ENCODE peak calls at places on chromosome 21, in nine cellular contexts. One of them, this sample, is unnamed.

GRCh38 chr21:46551636-46552241 is 53.1 kb downstream of the S100B start:
- DNase-seq in activated T-helper 1 cell treated with anti-CD3 and anti-CD28 coated beads, Interleukin-2, amount 50 U/mL, for 16 hours: no peak
- DNase-seq in left ventricle myocardium inferior: no peak
- DNase-seq in naive thymus-derived CD4-positive, alpha-beta T cell: peak; percentile 40
- DNase-seq in MCF 10A: no peak
- DNase-seq in colonic mucosa: no peak
- DNase-seq in CD4-positive, CD25-positive, alpha-beta regulatory T cell: peak; percentile 49
- DNase-seq in RPMI8226: no peak
- DNase-seq in mesothelial cell of epicardium: no peak
- DNase-seq in this sample: no peak

GRCh38 chr21:34968414-34969333 is 80.4 kb downstream of the RUNX1 start:
- DNase-seq in activated T-helper 1 cell treated with anti-CD3 and anti-CD28 coated beads, Interleukin-2, amount 50 U/mL, for 16 hours: no peak
- DNase-seq in left ventricle myocardium inferior: no peak
- DNase-seq in naive thymus-derived CD4-positive, alpha-beta T cell: no peak
- DNase-seq in MCF 10A: no peak
- DNase-seq in colonic mucosa: no peak
- DNase-seq in CD4-positive, CD25-positive, alpha-beta regulatory T cell: no peak
- DNase-seq in RPMI8226: no peak
- DNase-seq in mesothelial cell of epicardium: no peak
- DNase-seq in this sample: no peak

GRCh38 chr21:37829447-37829846 is 86.8 kb downstream of the KCNJ6 start:
- DNase-seq in activated T-helper 1 cell treated with anti-CD3 and anti-CD28 coated beads, Interleukin-2, amount 50 U/mL, for 16 hours: no peak
- DNase-seq in left ventricle myocardium inferior: no peak
- DNase-seq in naive thymus-derived CD4-positive, alpha-beta T cell: no peak
- DNase-seq in MCF 10A: peak; percentile 66
- DNase-seq in colonic mucosa: peak; percentile 76
- DNase-seq in CD4-positive, CD25-positive, alpha-beta regulatory T cell: no peak
- DNase-seq in RPMI8226: no peak
- DNase-seq in mesothelial cell of epicardium: no peak
- DNase-seq in this sample: no peak

GRCh38 chr21:21101911-21102310 is 103.7 kb downstream of the NCAM2 start:
- DNase-seq in activated T-helper 1 cell treated with anti-CD3 and anti-CD28 coated beads, Interleukin-2, amount 50 U/mL, for 16 hours: no peak
- DNase-seq in left ventricle myocardium inferior: no peak
- DNase-seq in naive thymus-derived CD4-positive, alpha-beta T cell: no peak
- DNase-seq in MCF 10A: peak; percentile 68
- DNase-seq in colonic mucosa: no peak
- DNase-seq in CD4-positive, CD25-positive, alpha-beta regulatory T cell: no peak
- DNase-seq in RPMI8226: peak; percentile 28
- DNase-seq in mesothelial cell of epicardium: no peak
- DNase-seq in this sample: no peak

GRCh38 chr21:15496896-15497295 is 232.9 kb upstream of the USP25 start:
- DNase-seq in activated T-helper 1 cell treated with anti-CD3 and anti-CD28 coated beads, Interleukin-2, amount 50 U/mL, for 16 hours: no peak
- DNase-seq in left ventricle myocardium inferior: no peak
- DNase-seq in naive thymus-derived CD4-positive, alpha-beta T cell: no peak
- DNase-seq in MCF 10A: no peak
- DNase-seq in colonic mucosa: no peak
- DNase-seq in CD4-positive, CD25-positive, alpha-beta regulatory T cell: no peak
- DNase-seq in RPMI8226: no peak
- DNase-seq in mesothelial cell of epicardium: no peak
- DNase-seq in this sample: no peak

GRCh38 chr21:16330340-16331319 is 600.8 kb downstream of the USP25 start:
- DNase-seq in activated T-helper 1 cell treated with anti-CD3 and anti-CD28 coated beads, Interleukin-2, amount 50 U/mL, for 16 hours: no peak
- DNase-seq in left ventricle myocardium inferior: no peak
- DNase-seq in naive thymus-derived CD4-positive, alpha-beta T cell: no peak
- DNase-seq in MCF 10A: peak; percentile 77
- DNase-seq in colonic mucosa: peak; percentile 21
- DNase-seq in CD4-positive, CD25-positive, alpha-beta regulatory T cell: peak; percentile 9
- DNase-seq in RPMI8226: peak; percentile 78
- DNase-seq in mesothelial cell of epicardium: no peak
- DNase-seq in this sample: no peak

GRCh38 chr21:41687633-41688032 is 79.2 kb downstream of the RIPK4 start:
- DNase-seq in activated T-helper 1 cell treated with anti-CD3 and anti-CD28 coated beads, Interleukin-2, amount 50 U/mL, for 16 hours: no peak
- DNase-seq in left ventricle myocardium inferior: no peak
- DNase-seq in naive thymus-derived CD4-positive, alpha-beta T cell: no peak
- DNase-seq in MCF 10A: no peak
- DNase-seq in colonic mucosa: no peak
- DNase-seq in CD4-positive, CD25-positive, alpha-beta regulatory T cell: no peak
- DNase-seq in RPMI8226: no peak
- DNase-seq in mesothelial cell of epicardium: no peak
- DNase-seq in this sample: no peak

GRCh38 chr21:39001341-39001740 is 181.9 kb downstream of the PSMG1 start:
- DNase-seq in activated T-helper 1 cell treated with anti-CD3 and anti-CD28 coated beads, Interleukin-2, amount 50 U/mL, for 16 hours: no peak
- DNase-seq in left ventricle myocardium inferior: no peak
- DNase-seq in naive thymus-derived CD4-positive, alpha-beta T cell: no peak
- DNase-seq in MCF 10A: no peak
- DNase-seq in colonic mucosa: no peak
- DNase-seq in CD4-positive, CD25-positive, alpha-beta regulatory T cell: no peak
- DNase-seq in RPMI8226: no peak
- DNase-seq in mesothelial cell of epicardium: no peak
- DNase-seq in this sample: no peak

GRCh38 chr21:19048088-19048672 is 644.6 kb upstream of the TMPRSS15 start:
- DNase-seq in activated T-helper 1 cell treated with anti-CD3 and anti-CD28 coated beads, Interleukin-2, amount 50 U/mL, for 16 hours: no peak
- DNase-seq in left ventricle myocardium inferior: no peak
- DNase-seq in naive thymus-derived CD4-positive, alpha-beta T cell: no peak
- DNase-seq in MCF 10A: no peak
- DNase-seq in colonic mucosa: peak; percentile 49
- DNase-seq in CD4-positive, CD25-positive, alpha-beta regulatory T cell: no peak
- DNase-seq in RPMI8226: no peak
- DNase-seq in mesothelial cell of epicardium: no peak
- DNase-seq in this sample: no peak

GRCh38 chr21:15848632-15849031 is 118.8 kb downstream of the USP25 start:
- DNase-seq in activated T-helper 1 cell treated with anti-CD3 and anti-CD28 coated beads, Interleukin-2, amount 50 U/mL, for 16 hours: no peak
- DNase-seq in left ventricle myocardium inferior: no peak
- DNase-seq in naive thymus-derived CD4-positive, alpha-beta T cell: no peak
- DNase-seq in MCF 10A: peak; percentile 79
- DNase-seq in colonic mucosa: no peak
- DNase-seq in CD4-positive, CD25-positive, alpha-beta regulatory T cell: no peak
- DNase-seq in RPMI8226: no peak
- DNase-seq in mesothelial cell of epicardium: no peak
- DNase-seq in this sample: no peak

GRCh38 chr21:42569732-42570301 is 56.2 kb downstream of the SLC37A1 start:
- DNase-seq in activated T-helper 1 cell treated with anti-CD3 and anti-CD28 coated beads, Interleukin-2, amount 50 U/mL, for 16 hours: no peak
- DNase-seq in left ventricle myocardium inferior: no peak
- DNase-seq in naive thymus-derived CD4-positive, alpha-beta T cell: no peak
- DNase-seq in MCF 10A: no peak
- DNase-seq in colonic mucosa: no peak
- DNase-seq in CD4-positive, CD25-positive, alpha-beta regulatory T cell: no peak
- DNase-seq in RPMI8226: no peak
- DNase-seq in mesothelial cell of epicardium: no peak
- DNase-seq in this sample: no peak

GRCh38 chr21:24825348-24825747 is 781.9 kb downstream of the MRPL39 start:
- DNase-seq in activated T-helper 1 cell treated with anti-CD3 and anti-CD28 coated beads, Interleukin-2, amount 50 U/mL, for 16 hours: no peak
- DNase-seq in left ventricle myocardium inferior: no peak
- DNase-seq in naive thymus-derived CD4-positive, alpha-beta T cell: no peak
- DNase-seq in MCF 10A: no peak
- DNase-seq in colonic mucosa: no peak
- DNase-seq in CD4-positive, CD25-positive, alpha-beta regulatory T cell: no peak
- DNase-seq in RPMI8226: no peak
- DNase-seq in mesothelial cell of epicardium: no peak
- DNase-seq in this sample: no peak

GRCh38 chr21:41783476-41784150 is 16.8 kb upstream of the RIPK4 start:
- DNase-seq in activated T-helper 1 cell treated with anti-CD3 and anti-CD28 coated beads, Interleukin-2, amount 50 U/mL, for 16 hours: no peak
- DNase-seq in left ventricle myocardium inferior: no peak
- DNase-seq in naive thymus-derived CD4-positive, alpha-beta T cell: no peak
- DNase-seq in MCF 10A: peak; percentile 93
- DNase-seq in colonic mucosa: peak; percentile 88
- DNase-seq in CD4-positive, CD25-positive, alpha-beta regulatory T cell: no peak
- DNase-seq in RPMI8226: peak; percentile 97
- DNase-seq in mesothelial cell of epicardium: no peak
- DNase-seq in this sample: no peak

GRCh38 chr21:43866233-43866632 is 1.2 kb downstream of the AGPAT3 start:
- DNase-seq in activated T-helper 1 cell treated with anti-CD3 and anti-CD28 coated beads, Interleukin-2, amount 50 U/mL, for 16 hours: no peak
- DNase-seq in left ventricle myocardium inferior: peak; percentile 65
- DNase-seq in naive thymus-derived CD4-positive, alpha-beta T cell: no peak
- DNase-seq in MCF 10A: peak; percentile 50
- DNase-seq in colonic mucosa: peak; percentile 64
- DNase-seq in CD4-positive, CD25-positive, alpha-beta regulatory T cell: peak; percentile 41
- DNase-seq in RPMI8226: peak; percentile 66
- DNase-seq in mesothelial cell of epicardium: no peak
- DNase-seq in this sample: peak; percentile 18

GRCh38 chr21:32099812-32100416 is 178.9 kb downstream of the MIS18A start:
- DNase-seq in activated T-helper 1 cell treated with anti-CD3 and anti-CD28 coated beads, Interleukin-2, amount 50 U/mL, for 16 hours: no peak
- DNase-seq in left ventricle myocardium inferior: no peak
- DNase-seq in naive thymus-derived CD4-positive, alpha-beta T cell: no peak
- DNase-seq in MCF 10A: peak; percentile 6
- DNase-seq in colonic mucosa: no peak
- DNase-seq in CD4-positive, CD25-positive, alpha-beta regulatory T cell: no peak
- DNase-seq in RPMI8226: no peak
- DNase-seq in mesothelial cell of epicardium: no peak
- DNase-seq in this sample: no peak

GRCh38 chr21:20971296-20971921 is 26.8 kb upstream of the NCAM2 start:
- DNase-seq in activated T-helper 1 cell treated with anti-CD3 and anti-CD28 coated beads, Interleukin-2, amount 50 U/mL, for 16 hours: no peak
- DNase-seq in left ventricle myocardium inferior: peak; percentile 33
- DNase-seq in naive thymus-derived CD4-positive, alpha-beta T cell: no peak
- DNase-seq in MCF 10A: peak; percentile 71
- DNase-seq in colonic mucosa: peak; percentile 23
- DNase-seq in CD4-positive, CD25-positive, alpha-beta regulatory T cell: no peak
- DNase-seq in RPMI8226: peak; percentile 47
- DNase-seq in mesothelial cell of epicardium: peak; percentile 50
- DNase-seq in this sample: no peak

GRCh38 chr21:41737656-41738324 is 29.1 kb downstream of the RIPK4 start:
- DNase-seq in activated T-helper 1 cell treated with anti-CD3 and anti-CD28 coated beads, Interleukin-2, amount 50 U/mL, for 16 hours: no peak
- DNase-seq in left ventricle myocardium inferior: no peak
- DNase-seq in naive thymus-derived CD4-positive, alpha-beta T cell: no peak
- DNase-seq in MCF 10A: no peak
- DNase-seq in colonic mucosa: no peak
- DNase-seq in CD4-positive, CD25-positive, alpha-beta regulatory T cell: no peak
- DNase-seq in RPMI8226: no peak
- DNase-seq in mesothelial cell of epicardium: no peak
- DNase-seq in this sample: no peak

GRCh38 chr21:14403681-14404318 is 20.9 kb upstream of the HSPA13 start:
- DNase-seq in activated T-helper 1 cell treated with anti-CD3 and anti-CD28 coated beads, Interleukin-2, amount 50 U/mL, for 16 hours: no peak
- DNase-seq in left ventricle myocardium inferior: no peak
- DNase-seq in naive thymus-derived CD4-positive, alpha-beta T cell: no peak
- DNase-seq in MCF 10A: peak; percentile 47
- DNase-seq in colonic mucosa: no peak
- DNase-seq in CD4-positive, CD25-positive, alpha-beta regulatory T cell: peak; percentile 35
- DNase-seq in RPMI8226: peak; percentile 46
- DNase-seq in mesothelial cell of epicardium: no peak
- DNase-seq in this sample: no peak

GRCh38 chr21:46210378-46211136 is 18.0 kb downstream of the LSS start:
- DNase-seq in activated T-helper 1 cell treated with anti-CD3 and anti-CD28 coated beads, Interleukin-2, amount 50 U/mL, for 16 hours: no peak
- DNase-seq in left ventricle myocardium inferior: no peak
- DNase-seq in naive thymus-derived CD4-positive, alpha-beta T cell: no peak
- DNase-seq in MCF 10A: no peak
- DNase-seq in colonic mucosa: no peak
- DNase-seq in CD4-positive, CD25-positive, alpha-beta regulatory T cell: no peak
- DNase-seq in RPMI8226: no peak
- DNase-seq in mesothelial cell of epicardium: no peak
- DNase-seq in this sample: peak; percentile 66

GRCh38 chr21:42621828-42622199 is 31.6 kb upstream of the PDE9A start:
- DNase-seq in activated T-helper 1 cell treated with anti-CD3 and anti-CD28 coated beads, Interleukin-2, amount 50 U/mL, for 16 hours: no peak
- DNase-seq in left ventricle myocardium inferior: no peak
- DNase-seq in naive thymus-derived CD4-positive, alpha-beta T cell: no peak
- DNase-seq in MCF 10A: no peak
- DNase-seq in colonic mucosa: no peak
- DNase-seq in CD4-positive, CD25-positive, alpha-beta regulatory T cell: no peak
- DNase-seq in RPMI8226: no peak
- DNase-seq in mesothelial cell of epicardium: no peak
- DNase-seq in this sample: no peak

GRCh38 chr21:45592208-45592619 is 50.0 kb upstream of the SLC19A1 start:
- DNase-seq in activated T-helper 1 cell treated with anti-CD3 and anti-CD28 coated beads, Interleukin-2, amount 50 U/mL, for 16 hours: no peak
- DNase-seq in left ventricle myocardium inferior: no peak
- DNase-seq in naive thymus-derived CD4-positive, alpha-beta T cell: peak; percentile 74
- DNase-seq in MCF 10A: no peak
- DNase-seq in colonic mucosa: no peak
- DNase-seq in CD4-positive, CD25-positive, alpha-beta regulatory T cell: peak; percentile 86
- DNase-seq in RPMI8226: peak; percentile 85
- DNase-seq in mesothelial cell of epicardium: no peak
- DNase-seq in this sample: no peak

GRCh38 chr21:42670058-42670830 is 16.8 kb downstream of the PDE9A start:
- DNase-seq in activated T-helper 1 cell treated with anti-CD3 and anti-CD28 coated beads, Interleukin-2, amount 50 U/mL, for 16 hours: no peak
- DNase-seq in left ventricle myocardium inferior: no peak
- DNase-seq in naive thymus-derived CD4-positive, alpha-beta T cell: no peak
- DNase-seq in MCF 10A: no peak
- DNase-seq in colonic mucosa: no peak
- DNase-seq in CD4-positive, CD25-positive, alpha-beta regulatory T cell: no peak
- DNase-seq in RPMI8226: no peak
- DNase-seq in mesothelial cell of epicardium: no peak
- DNase-seq in this sample: no peak

GRCh38 chr21:28393279-28393678 is 599.4 kb downstream of the LTN1 start:
- DNase-seq in activated T-helper 1 cell treated with anti-CD3 and anti-CD28 coated beads, Interleukin-2, amount 50 U/mL, for 16 hours: no peak
- DNase-seq in left ventricle myocardium inferior: no peak
- DNase-seq in naive thymus-derived CD4-positive, alpha-beta T cell: no peak
- DNase-seq in MCF 10A: peak; percentile 92
- DNase-seq in colonic mucosa: peak; percentile 71
- DNase-seq in CD4-positive, CD25-positive, alpha-beta regulatory T cell: no peak
- DNase-seq in RPMI8226: peak; percentile 84
- DNase-seq in mesothelial cell of epicardium: peak; percentile 61
- DNase-seq in this sample: no peak

GRCh38 chr21:45086342-45086958 is 12.1 kb downstream of the ADARB1 start:
- DNase-seq in activated T-helper 1 cell treated with anti-CD3 and anti-CD28 coated beads, Interleukin-2, amount 50 U/mL, for 16 hours: no peak
- DNase-seq in left ventricle myocardium inferior: no peak
- DNase-seq in naive thymus-derived CD4-positive, alpha-beta T cell: no peak
- DNase-seq in MCF 10A: no peak
- DNase-seq in colonic mucosa: no peak
- DNase-seq in CD4-positive, CD25-positive, alpha-beta regulatory T cell: no peak
- DNase-seq in RPMI8226: no peak
- DNase-seq in mesothelial cell of epicardium: no peak
- DNase-seq in this sample: no peak

GRCh38 chr21:38843379-38843778 is 37.6 kb downstream of the ETS2 start:
- DNase-seq in activated T-helper 1 cell treated with anti-CD3 and anti-CD28 coated beads, Interleukin-2, amount 50 U/mL, for 16 hours: no peak
- DNase-seq in left ventricle myocardium inferior: no peak
- DNase-seq in naive thymus-derived CD4-positive, alpha-beta T cell: no peak
- DNase-seq in MCF 10A: no peak
- DNase-seq in colonic mucosa: peak; percentile 3
- DNase-seq in CD4-positive, CD25-positive, alpha-beta regulatory T cell: no peak
- DNase-seq in RPMI8226: no peak
- DNase-seq in mesothelial cell of epicardium: no peak
- DNase-seq in this sample: no peak

GRCh38 chr21:35838987-35839763 is 221.2 kb downstream of the SETD4 start:
- DNase-seq in activated T-helper 1 cell treated with anti-CD3 and anti-CD28 coated beads, Interleukin-2, amount 50 U/mL, for 16 hours: no peak
- DNase-seq in left ventricle myocardium inferior: no peak
- DNase-seq in naive thymus-derived CD4-positive, alpha-beta T cell: no peak
- DNase-seq in MCF 10A: no peak
- DNase-seq in colonic mucosa: no peak
- DNase-seq in CD4-positive, CD25-positive, alpha-beta regulatory T cell: no peak
- DNase-seq in RPMI8226: no peak
- DNase-seq in mesothelial cell of epicardium: no peak
- DNase-seq in this sample: no peak

GRCh38 chr21:16305686-16306085 is 575.9 kb downstream of the USP25 start:
- DNase-seq in activated T-helper 1 cell treated with anti-CD3 and anti-CD28 coated beads, Interleukin-2, amount 50 U/mL, for 16 hours: no peak
- DNase-seq in left ventricle myocardium inferior: no peak
- DNase-seq in naive thymus-derived CD4-positive, alpha-beta T cell: no peak
- DNase-seq in MCF 10A: no peak
- DNase-seq in colonic mucosa: no peak
- DNase-seq in CD4-positive, CD25-positive, alpha-beta regulatory T cell: no peak
- DNase-seq in RPMI8226: no peak
- DNase-seq in mesothelial cell of epicardium: no peak
- DNase-seq in this sample: no peak

This sample was measured in chondrocyte.